ENCODE peak calls at places on chromosomes 1 and 21, in nine cellular contexts. D is stomach, U is transverse colon, A is endothelial cell of umbilical vein, O is breast epithelium, X is suprapubic skin, L is HL-60, J is Panc1, G is HCT116. I is an unnamed sample.

GRCh38 chr1:230113605-230114241 is 46.7 kb downstream of the GALNT2 start:
- DNase-seq in J (no peak), G (no peak), A (peak), D (no peak), X (no peak), O (no peak), U (no peak), L (no peak), I (no peak)

GRCh38 chr1:907611-908451 is 15.9 kb upstream of the SAMD11 start:
- DNase-seq in A (no peak), X (peak), L (no peak), U (peak), D (peak), O (peak), J (no peak), G (no peak), I (peak)

GRCh38 chr1:199508653-199509052 is 518.9 kb upstream of the NR5A2 start:
- DNase-seq in U (no peak), A (no peak), L (no peak), J (no peak), D (no peak), O (no peak), G (no peak), X (no peak), I (no peak)

GRCh38 chr1:221180694-221181368 is 301.6 kb downstream of the HLX start:
- DNase-seq in X (no peak), J (no peak), G (no peak), D (no peak), O (no peak), A (no peak), L (no peak), U (no peak), I (no peak)

GRCh38 chr1:87961992-87962391 is 633.3 kb downstream of the LMO4 start:
- DNase-seq in A (no peak), U (no peak), G (no peak), O (no peak), X (no peak), D (no peak), J (no peak), L (peak), I (no peak)

GRCh38 chr1:243525085-243525487 is 269.2 kb downstream of the SDCCAG8 start:
- DNase-seq in U (no peak), G (no peak), A (peak), D (no peak), X (no peak), O (no peak), L (no peak), J (no peak), I (no peak)

GRCh38 chr1:153803479-153804056 is 28.4 kb downstream of the SLC27A3 start:
- DNase-seq in X (no peak), D (no peak), O (no peak), L (no peak), A (no peak), G (no peak), U (no peak), J (no peak), I (no peak)

GRCh38 chr1:91884459-91885290 is 1.3 kb downstream of the TGFBR3 start:
- DNase-seq in J (no peak), L (no peak), X (no peak), O (no peak), U (peak), A (peak), G (no peak), D (peak), I (peak)

GRCh38 chr21:42862774-42863503 is 16.4 kb downstream of the WDR4 start:
- DNase-seq in G (no peak), L (no peak), U (peak), D (peak), J (no peak), O (no peak), A (no peak), X (no peak), I (no peak)

GRCh38 chr1:7265771-7266371 is 480.6 kb downstream of the CAMTA1 start:
- DNase-seq in X (peak), D (peak), O (peak), L (no peak), A (peak), J (peak), U (peak), G (peak), I (no peak)

GRCh38 chr1:46065405-46065804 is 67.0 kb downstream of the PIK3R3 start:
- DNase-seq in O (no peak), G (peak), L (peak), U (no peak), J (no peak), A (no peak), X (no peak), D (no peak), I (no peak)

GRCh38 chr1:104630567-104630966 is 880.9 kb downstream of the AMY1C start:
- DNase-seq in D (no peak), G (no peak), A (no peak), L (no peak), J (no peak), O (no peak), X (no peak), U (no peak), I (no peak)

GRCh38 chr1:91876040-91876470 is 9.9 kb downstream of the TGFBR3 start:
- DNase-seq in J (no peak), O (no peak), L (no peak), A (no peak), X (no peak), D (no peak), U (no peak), G (no peak), I (no peak)

GRCh38 chr1:178628637-178629548 is 96.2 kb upstream of the RALGPS2 start:
- DNase-seq in X (no peak), A (no peak), D (no peak), G (no peak), U (no peak), L (no peak), J (no peak), O (no peak), I (no peak)

GRCh38 chr1:55362558-55362957 is 147.4 kb upstream of the USP24 start:
- DNase-seq in O (no peak), G (no peak), X (no peak), A (peak), L (no peak), U (no peak), J (no peak), D (no peak), I (no peak)

GRCh38 chr21:25342811-25343210 is 264.5 kb downstream of the MRPL39 start:
- DNase-seq in U (no peak), L (no peak), G (no peak), A (no peak), X (no peak), J (no peak), O (no peak), D (no peak), I (no peak)

GRCh38 chr1:47794081-47794480 is 203.1 kb downstream of the TRABD2B start:
- DNase-seq in O (no peak), D (no peak), L (no peak), G (no peak), X (no peak), U (no peak), J (no peak), A (no peak), I (no peak)

GRCh38 chr1:111127923-111128643 is 11.8 kb downstream of the DRAM2 start:
- DNase-seq in G (no peak), D (no peak), U (no peak), L (peak), J (no peak), A (no peak), X (no peak), O (no peak), I (no peak)

GRCh38 chr1:62092126-62092525 is 102.5 kb upstream of the L1TD1 start:
- DNase-seq in U (no peak), O (no peak), L (no peak), J (no peak), D (no peak), A (no peak), G (no peak), X (no peak), I (no peak)

GRCh38 chr1:13699936-13700520 is at the start of gene PRDM2:
- DNase-seq in J (no peak), G (no peak), U (peak), X (no peak), D (peak), A (peak), L (no peak), O (no peak), I (peak)

GRCh38 chr21:44337941-44338895 is 972 bp downstream of the CFAP410 start:
- DNase-seq in L (no peak), X (no peak), G (peak), U (peak), D (peak), O (no peak), A (peak), J (peak), I (peak)

GRCh38 chr1:201264072-201264471 is 19.2 kb upstream of the PKP1 start:
- DNase-seq in A (no peak), G (no peak), U (no peak), X (peak), J (no peak), D (peak), L (no peak), O (no peak), I (peak)

GRCh38 chr1:228274452-228275153 is 66.8 kb downstream of the OBSCN start:
- DNase-seq in L (no peak), D (no peak), O (no peak), X (no peak), J (no peak), A (no peak), U (no peak), G (no peak), I (peak)

GRCh38 chr1:111747282-111747734 is 8.1 kb upstream of the INKA2 start:
- DNase-seq in U (peak), L (peak), A (peak), O (no peak), D (peak), J (no peak), X (no peak), G (peak), I (no peak)

GRCh38 chr1:17198476-17199258 is 6.3 kb upstream of the PADI1 start:
- DNase-seq in J (no peak), O (peak), A (no peak), L (no peak), D (no peak), X (peak), G (no peak), U (no peak), I (peak)

GRCh38 chr1:11684070-11684469 is 3.1 kb upstream of the MAD2L2 start:
- DNase-seq in A (no peak), L (no peak), O (no peak), U (no peak), D (no peak), X (no peak), J (no peak), G (no peak), I (no peak)

GRCh38 chr1:188089461-188089860 is 1260.7 kb downstream of the PLA2G4A start:
- DNase-seq in D (no peak), X (no peak), O (no peak), J (no peak), U (no peak), G (no peak), A (peak), L (no peak), I (no peak)

GRCh38 chr1:169878498-169878897 is 15.2 kb downstream of the SCYL3 start:
- DNase-seq in D (no peak), A (no peak), L (no peak), X (no peak), G (no peak), U (no peak), O (no peak), J (no peak), I (no peak)

GRCh38 chr1:29238601-29238964 is 2.3 kb downstream of the PTPRU start:
- DNase-seq in J (no peak), U (no peak), L (no peak), D (no peak), G (no peak), A (no peak), O (no peak), X (no peak), I (no peak)

GRCh38 chr1:229410692-229411433 is 23.0 kb downstream of the ACTA1 start:
- DNase-seq in L (peak), G (no peak), D (peak), A (no peak), J (no peak), X (no peak), O (no peak), U (peak), I (no peak)

DNA sequence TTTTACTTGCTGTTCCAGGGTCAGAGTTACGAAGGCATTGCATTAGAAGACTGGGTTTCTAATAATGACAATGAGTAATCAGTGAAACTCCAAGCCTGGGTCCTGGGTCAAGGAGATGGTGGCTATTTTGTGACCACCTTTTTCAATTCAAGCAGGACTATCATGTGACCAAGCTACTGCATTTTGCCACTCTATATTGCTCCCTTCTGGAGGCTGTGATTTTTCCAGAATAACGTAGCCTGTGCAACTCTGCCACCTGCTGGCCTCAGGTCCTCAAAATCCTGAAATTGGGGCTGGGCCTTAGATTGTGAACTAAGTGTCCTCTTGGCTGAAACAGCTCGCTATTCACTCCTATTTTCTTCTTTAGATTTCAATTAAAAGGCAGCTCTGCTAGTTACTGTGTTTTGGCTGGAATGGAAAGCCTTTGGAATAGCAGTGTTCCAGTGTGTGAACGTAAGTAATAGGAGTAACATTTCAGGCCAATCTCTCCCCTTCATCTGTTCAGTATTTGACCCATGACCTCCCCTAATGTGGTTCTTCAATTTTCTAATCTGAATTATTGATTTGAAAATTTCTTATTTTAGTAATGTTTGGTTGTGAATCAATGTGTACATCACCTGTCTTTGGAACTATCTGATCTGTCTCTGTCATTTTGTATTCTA is 52.9 kb upstream of the CD46 start:
- DNase-seq in G (peak), O (peak), U (peak), A (peak), J (peak), L (no peak), X (no peak), D (peak), I (no peak)
- TF ChIP-seq POLR2AphosphoS5 in G (no peak), O (no peak), U (no peak), A (no peak), J (no peak), L (no peak), X (no peak), D (no peak), I (no peak)

GRCh38 chr1:26694597-26695416 is 1.0 kb upstream of the ARID1A start:
- DNase-seq in G (no peak), X (no peak), A (no peak), J (no peak), O (no peak), D (no peak), L (no peak), U (peak), I (no peak)

GRCh38 chr1:26692793-26693490 is 2.9 kb upstream of the ARID1A start:
- DNase-seq in G (peak), D (peak), A (peak), L (peak), X (peak), J (peak), O (peak), U (peak), I (peak)

GRCh38 chr1:26693557-26694184 is 2.1 kb upstream of the ARID1A start:
- DNase-seq in A (no peak), J (no peak), G (no peak), X (no peak), L (no peak), O (no peak), D (no peak), U (no peak), I (no peak)

GRCh38 chr1:26695417-26696190 is at the start of gene ARID1A:
- DNase-seq in D (peak), J (peak), G (peak), A (peak), X (peak), U (peak), L (peak), O (peak), I (peak)

GRCh38 chr1:26694185-26694572 is 1.6 kb upstream of the ARID1A start:
- DNase-seq in L (no peak), A (no peak), U (no peak), O (no peak), X (no peak), J (no peak), D (no peak), G (no peak), I (no peak)
- TF ChIP-seq POLR2AphosphoS5 in L (no peak), A (no peak), U (peak), O (no peak), X (no peak), J (no peak), D (no peak), G (no peak), I (no peak)

GRCh38 chr1:74766579-74766978 is 33.6 kb downstream of the TYW3 start:
- DNase-seq in G (no peak), L (no peak), U (no peak), X (no peak), J (no peak), D (no peak), A (no peak), O (no peak), I (no peak)
- TF ChIP-seq POLR2AphosphoS5 in G (no peak), L (no peak), U (no peak), X (no peak), J (no peak), D (no peak), A (no peak), O (no peak), I (no peak)

DNA sequence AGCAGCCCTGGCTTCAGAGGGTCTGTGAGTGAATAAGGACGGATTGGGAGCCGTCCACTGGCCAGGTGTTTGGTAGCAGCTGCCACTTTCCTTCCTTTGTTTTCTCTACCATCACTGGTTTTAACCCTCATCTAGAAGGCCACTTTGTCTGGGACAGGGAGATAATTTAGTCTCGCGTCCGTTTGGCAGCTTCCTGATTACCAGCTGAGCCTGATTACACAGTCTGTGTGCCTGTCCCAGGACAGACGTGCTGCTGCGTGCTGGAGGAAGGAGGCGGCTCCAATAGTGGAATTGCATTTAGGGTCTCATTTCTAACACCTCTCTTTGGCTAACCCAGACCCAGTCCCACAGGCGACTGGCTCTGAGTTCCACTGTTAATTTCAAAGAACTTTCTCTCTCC is 24.6 kb upstream of the CASQ2 start:
- DNase-seq in L (no peak), A (no peak), O (no peak), U (no peak), G (no peak), D (no peak), J (no peak), X (no peak), I (no peak)
- TF ChIP-seq POLR2AphosphoS5 in L (no peak), A (no peak), O (no peak), U (no peak), G (no peak), D (no peak), J (no peak), X (no peak), I (no peak)

GRCh38 chr1:183804382-183804781 is 538 bp upstream of the RGL1 start:
- DNase-seq in X (no peak), L (no peak), O (no peak), D (no peak), G (no peak), J (no peak), U (no peak), A (no peak), I (no peak)

GRCh38 chr1:183806086-183806485 is 1.2 kb downstream of the RGL1 start:
- DNase-seq in A (peak), U (no peak), J (no peak), D (no peak), X (no peak), L (no peak), O (no peak), G (no peak), I (no peak)

GRCh38 chr1:183807549-183808168 is 2.7 kb downstream of the RGL1 start:
- DNase-seq in O (no peak), X (no peak), D (no peak), G (no peak), J (no peak), A (no peak), L (no peak), U (peak), I (no peak)

GRCh38 chr1:183806650-183807049 is 1.7 kb downstream of the RGL1 start:
- DNase-seq in A (no peak), D (no peak), G (no peak), O (no peak), J (no peak), U (no peak), X (no peak), L (no peak), I (no peak)

GRCh38 chr1:183804916-183805734 is at the start of gene RGL1:
- DNase-seq in O (peak), U (peak), A (peak), D (peak), X (peak), J (peak), G (peak), L (peak), I (peak)
- TF ChIP-seq POLR2AphosphoS5 in O (peak), U (peak), A (peak), D (peak), X (peak), J (no peak), G (no peak), L (no peak), I (peak)

GRCh38 chr1:26126321-26127084 is 14.9 kb downstream of the PDIK1L start:
- DNase-seq in A (no peak), X (no peak), J (no peak), D (peak), U (peak), O (no peak), G (no peak), L (peak), I (no peak)
- TF ChIP-seq POLR2AphosphoS5 in A (no peak), X (no peak), J (no peak), D (peak), U (peak), O (no peak), G (no peak), L (peak), I (no peak)

DNA sequence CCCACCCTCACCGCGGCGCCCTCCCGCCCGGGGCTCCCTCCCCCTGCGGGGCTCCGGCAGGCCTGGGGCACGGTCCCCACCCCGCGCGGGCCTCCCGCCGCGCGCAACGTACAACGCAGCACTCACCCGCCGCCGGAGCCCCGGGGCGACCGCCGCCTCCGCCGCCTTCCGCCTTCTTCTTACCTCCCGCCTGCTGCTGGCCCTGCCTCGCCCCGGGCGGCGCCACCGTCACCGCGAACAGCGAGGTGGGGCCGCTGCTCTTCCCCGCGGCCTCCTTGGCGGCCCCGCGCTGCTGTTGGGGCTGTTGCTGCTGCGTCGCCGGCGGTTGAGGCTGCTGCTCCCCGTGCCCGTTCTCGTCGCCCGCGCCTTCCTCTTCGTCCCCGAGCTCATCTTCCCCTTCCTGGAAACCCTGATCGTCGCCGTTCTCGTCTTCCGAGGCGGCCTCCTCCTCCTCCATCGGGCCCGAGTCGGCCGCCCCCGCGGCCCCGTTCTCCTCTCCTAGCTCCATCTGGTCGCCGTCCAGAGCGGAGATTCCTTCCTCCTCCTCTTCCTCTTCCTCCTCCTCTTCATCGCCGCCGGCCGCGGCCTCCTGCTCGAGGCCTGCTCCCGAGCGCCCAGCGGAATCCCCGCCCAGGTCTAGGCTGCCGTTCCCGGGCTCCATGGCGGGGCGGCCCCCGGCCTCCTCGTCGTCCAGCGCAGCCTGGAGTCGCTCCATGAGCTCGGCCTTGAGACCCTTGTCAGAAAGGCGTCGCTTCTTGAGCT is 671 bp downstream of the HNRNPU start:
- DNase-seq in L (no peak), G (no peak), J (no peak), U (peak), D (peak), A (no peak), X (peak), O (no peak), I (peak)
- TF ChIP-seq POLR2AphosphoS5 in L (peak), G (no peak), J (no peak), U (no peak), D (no peak), A (no peak), X (peak), O (peak), I (no peak)